ENCODE peak calls at places on chromosomes 5 and 9, in ten cellular contexts. O, S, G, I, X, H, N, W, Y and R are unnamed samples.

GRCh38 chr5:60382761-60383160 is 317.2 kb downstream of the DEPDC1B start:
- DNase-seq in O (peak), S (no peak), G (peak), I (no peak), X (no peak), H (peak), N (peak), W (no peak), Y (no peak), R (peak)

GRCh38 chr9:91253488-91253887 is 108.2 kb downstream of the AUH start:
- DNase-seq in O (no peak), S (no peak), G (peak), I (no peak), X (no peak), H (no peak), N (no peak), W (no peak), Y (no peak), R (no peak)

GRCh38 chr5:64939772-64940510 is 171.2 kb downstream of the CWC27 start:
- DNase-seq in O (peak), S (no peak), G (peak), I (no peak), X (peak), H (peak), N (peak), W (peak), Y (no peak), R (peak)

GRCh38 chr9:91060520-91061343 is 259.1 kb downstream of the SYK start:
- DNase-seq in O (peak), S (no peak), G (no peak), I (no peak), X (no peak), H (peak), N (peak), W (no peak), Y (no peak), R (peak)

GRCh38 chr9:5848372-5848882 is 15.5 kb upstream of the ERMP1 start:
- DNase-seq in O (no peak), S (no peak), G (no peak), I (no peak), X (no peak), H (no peak), N (no peak), W (no peak), Y (no peak), R (no peak)

GRCh38 chr9:90458485-90458884 is 184.1 kb downstream of the DIRAS2 start:
- DNase-seq in O (no peak), S (no peak), G (peak), I (no peak), X (no peak), H (no peak), N (no peak), W (no peak), Y (no peak), R (peak)

GRCh38 chr5:143685416-143685815 is 126.5 kb upstream of the HMHB1 start:
- DNase-seq in O (peak), S (no peak), G (no peak), I (no peak), X (no peak), H (peak), N (peak), W (no peak), Y (no peak), R (peak)

GRCh38 chr9:133638076-133638475 is 1.9 kb downstream of the DBH start:
- DNase-seq in O (no peak), S (no peak), G (no peak), I (no peak), X (no peak), H (no peak), N (no peak), W (no peak), Y (no peak), R (no peak)

GRCh38 chr9:137820161-137820855 is 57.3 kb upstream of the CACNA1B start:
- DNase-seq in O (no peak), S (peak), G (no peak), I (no peak), X (no peak), H (peak), N (no peak), W (no peak), Y (no peak), R (no peak)

GRCh38 chr9:132114102-132114707 is 34.5 kb upstream of the MED27 start:
- DNase-seq in O (peak), S (peak), G (peak), I (peak), X (peak), H (peak), N (peak), W (peak), Y (no peak), R (peak)

GRCh38 chr9:108417726-108418125 is 438.1 kb downstream of the ACTL7B start:
- DNase-seq in O (peak), S (no peak), G (no peak), I (no peak), X (no peak), H (peak), N (no peak), W (no peak), Y (no peak), R (no peak)

GRCh38 chr9:91187311-91187964 is 174.3 kb downstream of the AUH start:
- DNase-seq in O (no peak), S (no peak), G (no peak), I (no peak), X (no peak), H (no peak), N (no peak), W (no peak), Y (no peak), R (no peak)

GRCh38 chr9:124133752-124134151 is 122.2 kb downstream of the LHX2 start:
- DNase-seq in O (no peak), S (no peak), G (peak), I (no peak), X (peak), H (peak), N (peak), W (peak), Y (no peak), R (peak)

GRCh38 chr5:66960373-66961137 is 236.0 kb downstream of the CD180 start:
- DNase-seq in O (no peak), S (no peak), G (peak), I (no peak), X (no peak), H (peak), N (peak), W (no peak), Y (no peak), R (no peak)

GRCh38 chr5:145350501-145350900 is 484.6 kb downstream of the PRELID2 start:
- DNase-seq in O (peak), S (no peak), G (no peak), I (no peak), X (no peak), H (peak), N (peak), W (no peak), Y (no peak), R (no peak)

GRCh38 chr5:10607666-10608442 is 44.0 kb downstream of the ANKRD33B start:
- DNase-seq in O (no peak), S (no peak), G (no peak), I (no peak), X (peak), H (peak), N (peak), W (no peak), Y (no peak), R (no peak)

DNA sequence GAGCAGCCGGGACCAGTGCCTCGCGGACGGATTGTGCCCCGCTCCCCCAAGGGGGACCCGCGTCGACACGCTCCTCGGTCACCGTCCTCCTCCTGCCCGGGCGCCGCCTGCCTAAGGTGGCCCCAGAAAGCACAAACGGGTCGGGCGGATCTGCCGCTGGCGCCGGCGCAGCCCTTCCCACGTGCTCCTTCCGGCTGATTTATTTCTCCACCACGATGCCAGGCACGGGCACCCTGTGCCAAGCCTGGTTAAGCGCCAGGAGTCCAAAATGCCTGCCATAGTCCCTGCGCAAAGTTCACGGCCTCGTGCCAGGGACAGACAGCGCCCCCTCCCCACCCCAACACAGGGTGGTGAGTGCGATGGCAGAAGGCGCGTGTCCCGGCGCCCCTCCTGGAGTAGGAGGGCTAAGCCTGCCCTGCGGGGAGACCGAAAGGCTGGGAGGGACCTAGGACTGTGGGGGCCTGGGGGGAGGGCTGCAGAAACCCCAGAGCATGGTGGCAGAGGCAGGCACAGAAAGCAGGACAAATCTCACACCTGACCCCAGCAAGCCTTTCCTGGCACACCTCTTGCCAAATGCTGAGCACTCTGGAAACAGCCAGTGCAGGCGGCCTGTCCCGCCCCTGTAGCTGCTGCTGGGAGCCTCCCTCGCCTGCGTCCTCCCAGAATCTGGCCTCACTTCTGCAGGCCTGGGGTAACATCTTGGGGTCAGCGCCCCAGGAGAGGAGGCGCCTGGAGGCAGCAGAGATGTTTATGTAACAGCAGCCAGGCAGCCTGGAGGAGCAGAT is 1.0 kb upstream of the NOTCH1 start:
- DNase-seq in O (peak), S (no peak), G (peak), I (peak), X (peak), H (peak), N (peak), W (peak), Y (no peak), R (peak)
- TF ChIP-seq CTCF in O (no peak), S (no peak), G (no peak), I (no peak), X (no peak), H (no peak), N (no peak), W (no peak), Y (peak), R (no peak)

GRCh38 chr5:34898258-34898895 is 16.9 kb downstream of the RAD1 start:
- DNase-seq in O (peak), S (peak), G (peak), I (peak), X (no peak), H (peak), N (peak), W (peak), Y (no peak), R (peak)
- TF ChIP-seq CTCF in O (peak), S (peak), G (peak), I (peak), X (peak), H (peak), N (peak), W (peak), Y (peak), R (peak)

GRCh38 chr5:142003266-142003800 is 9.5 kb downstream of the GNPDA1 start:
- DNase-seq in O (peak), S (no peak), G (no peak), I (no peak), X (no peak), H (no peak), N (no peak), W (no peak), Y (no peak), R (no peak)

GRCh38 chr5:141995656-141996055 is 17.2 kb downstream of the GNPDA1 start:
- DNase-seq in O (no peak), S (no peak), G (no peak), I (no peak), X (no peak), H (no peak), N (no peak), W (no peak), Y (no peak), R (no peak)

GRCh38 chr5:141997358-141998006 is 15.3 kb downstream of the GNPDA1 start:
- DNase-seq in O (no peak), S (no peak), G (no peak), I (no peak), X (no peak), H (no peak), N (no peak), W (no peak), Y (no peak), R (no peak)

GRCh38 chr5:142000176-142000575 is 12.7 kb downstream of the GNPDA1 start:
- DNase-seq in O (no peak), S (no peak), G (no peak), I (no peak), X (no peak), H (no peak), N (no peak), W (no peak), Y (no peak), R (no peak)

GRCh38 chr5:142000709-142001484 is 11.9 kb downstream of the GNPDA1 start:
- DNase-seq in O (peak), S (no peak), G (peak), I (no peak), X (no peak), H (peak), N (peak), W (no peak), Y (no peak), R (peak)
- TF ChIP-seq CTCF in O (peak), S (no peak), G (no peak), I (peak), X (peak), H (peak), N (peak), W (peak), Y (peak), R (no peak)

DNA sequence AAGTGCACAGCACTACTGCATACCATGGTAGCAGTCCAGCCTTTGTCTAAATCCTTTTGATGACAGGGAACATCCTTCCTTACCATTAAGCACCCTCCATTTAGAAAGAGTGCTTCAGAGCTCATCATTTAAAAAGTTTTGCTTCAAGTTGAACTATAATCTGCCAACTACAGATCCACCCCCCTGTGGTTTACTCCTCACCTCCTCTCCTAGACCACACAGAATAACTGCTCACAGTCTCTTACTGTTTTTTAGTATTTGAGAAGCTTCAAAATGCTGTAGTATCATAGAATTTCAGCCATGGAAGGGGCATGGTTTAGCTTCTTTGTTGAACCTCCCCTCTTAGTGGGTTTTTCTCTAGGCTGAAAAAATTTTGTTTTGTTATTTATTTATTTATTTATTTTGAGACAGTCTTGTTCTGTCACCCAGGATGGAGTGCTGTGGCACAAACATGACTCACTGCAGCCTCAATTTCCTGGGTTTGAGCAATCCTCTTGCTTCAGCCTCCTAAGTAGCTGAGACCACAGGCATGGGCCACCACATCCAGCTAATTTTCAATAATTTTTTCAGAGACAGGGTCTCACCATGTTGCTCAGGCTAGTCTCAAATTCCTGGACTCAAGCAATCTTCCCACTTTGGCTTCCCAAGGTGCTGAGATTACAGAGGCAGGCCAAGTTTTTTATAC is 384.3 kb upstream of the RFX3 start:
- DNase-seq in O (no peak), S (no peak), G (no peak), I (no peak), X (no peak), H (no peak), N (no peak), W (no peak), Y (no peak), R (no peak)
- TF ChIP-seq CTCF in O (no peak), S (no peak), G (no peak), I (no peak), X (no peak), H (no peak), N (no peak), W (no peak), Y (no peak), R (no peak)

GRCh38 chr5:108345541-108346171 is 36.2 kb downstream of the FBXL17 start:
- DNase-seq in O (peak), S (no peak), G (peak), I (no peak), X (no peak), H (peak), N (peak), W (no peak), Y (no peak), R (no peak)
- TF ChIP-seq CTCF in O (peak), S (no peak), G (peak), I (peak), X (peak), H (peak), N (peak), W (peak), Y (peak), R (no peak)

DNA sequence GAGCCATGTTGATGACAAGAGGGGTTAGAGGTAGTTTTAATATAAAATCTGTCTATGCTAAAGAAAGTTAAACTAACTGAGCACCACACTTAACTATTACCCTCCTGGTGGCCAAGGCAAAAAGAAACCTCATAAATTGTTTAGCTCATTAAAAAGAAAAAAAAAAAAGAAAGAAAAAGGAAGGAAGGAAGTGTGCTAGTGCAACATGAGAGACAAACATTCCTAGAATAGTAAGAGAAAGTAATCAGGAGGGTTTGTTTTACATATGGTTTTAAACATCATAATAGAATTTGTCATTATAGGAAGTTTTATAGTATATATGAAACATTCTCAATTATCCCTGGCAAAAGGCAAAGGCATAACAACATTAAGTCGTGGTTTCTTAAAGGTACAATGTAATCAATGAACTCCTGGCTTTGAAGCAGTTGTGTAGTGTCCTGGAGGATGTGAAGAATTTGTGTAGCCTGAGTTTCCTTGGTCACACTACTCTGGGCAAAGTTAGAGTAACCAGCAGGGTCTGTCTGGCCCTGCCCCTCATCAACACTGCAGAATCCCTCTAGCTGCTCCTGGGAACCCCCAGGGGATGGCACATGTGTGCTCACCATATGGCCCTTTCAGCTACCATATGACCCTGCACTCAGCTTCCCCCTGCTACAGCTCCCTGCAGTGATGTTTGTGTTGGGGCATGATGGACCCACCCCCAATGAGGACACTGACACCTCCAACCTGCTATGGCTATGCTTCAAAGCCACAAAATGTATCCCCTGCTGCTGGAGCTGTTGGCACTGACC is 152.5 kb downstream of the SNX18 start:
- DNase-seq in O (no peak), S (no peak), G (no peak), I (no peak), X (no peak), H (no peak), N (no peak), W (no peak), Y (no peak), R (no peak)
- TF ChIP-seq CTCF in O (no peak), S (no peak), G (no peak), I (no peak), X (no peak), H (no peak), N (no peak), W (no peak), Y (no peak), R (no peak)

GRCh38 chr9:123089790-123090189 is 56.3 kb downstream of the GPR21 start:
- DNase-seq in O (no peak), S (no peak), G (no peak), I (no peak), X (no peak), H (no peak), N (no peak), W (no peak), Y (no peak), R (no peak)

GRCh38 chr9:123093141-123093540 is 59.7 kb downstream of the GPR21 start:
- DNase-seq in O (no peak), S (no peak), G (no peak), I (no peak), X (no peak), H (no peak), N (no peak), W (no peak), Y (no peak), R (no peak)

GRCh38 chr9:123090198-123090896 is 56.9 kb downstream of the GPR21 start:
- DNase-seq in O (no peak), S (no peak), G (no peak), I (no peak), X (no peak), H (no peak), N (peak), W (no peak), Y (no peak), R (no peak)

GRCh38 chr9:123090956-123091355 is 57.5 kb downstream of the GPR21 start:
- DNase-seq in O (no peak), S (no peak), G (no peak), I (no peak), X (no peak), H (no peak), N (no peak), W (no peak), Y (no peak), R (no peak)

GRCh38 chr9:123091459-123091858 is 58.0 kb downstream of the GPR21 start:
- DNase-seq in O (no peak), S (no peak), G (no peak), I (no peak), X (no peak), H (no peak), N (no peak), W (no peak), Y (no peak), R (no peak)
- TF ChIP-seq CTCF in O (peak), S (no peak), G (no peak), I (no peak), X (no peak), H (no peak), N (no peak), W (no peak), Y (peak), R (no peak)

DNA sequence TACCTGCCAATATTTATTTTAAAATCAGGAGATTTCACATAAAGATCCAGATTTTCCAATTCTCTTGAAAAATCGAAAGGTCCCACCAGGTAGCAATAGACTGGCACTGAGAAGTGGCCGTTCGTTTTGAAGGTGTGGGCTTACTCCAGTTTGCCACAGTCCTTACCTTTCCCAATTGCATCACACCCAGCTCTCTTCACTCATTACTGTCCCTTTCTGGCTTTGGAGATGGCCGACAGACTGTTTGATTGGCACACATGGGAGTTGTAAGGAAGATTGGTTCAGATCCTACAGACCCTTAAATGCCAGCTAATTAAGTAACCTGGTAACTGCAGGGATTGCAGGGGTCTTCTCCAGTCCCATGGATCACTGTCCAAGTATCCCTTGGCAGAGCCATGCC is 68.7 kb upstream of the LARP1 start:
- DNase-seq in O (no peak), S (no peak), G (no peak), I (no peak), X (no peak), H (no peak), N (no peak), W (no peak), Y (no peak), R (no peak)
- TF ChIP-seq CTCF in O (no peak), S (no peak), G (no peak), I (no peak), X (no peak), H (no peak), N (no peak), W (no peak), Y (no peak), R (no peak)

GRCh38 chr5:92678576-92679105 is 902.4 kb downstream of the NR2F1-AS1 start:
- DNase-seq in O (peak), S (no peak), G (peak), I (no peak), X (no peak), H (peak), N (peak), W (no peak), Y (no peak), R (peak)
- TF ChIP-seq CTCF in O (peak), S (no peak), G (no peak), I (no peak), X (no peak), H (peak), N (peak), W (no peak), Y (peak), R (no peak)